ENCODE peak calls at places on chromosomes 5 and 9, in nine cellular contexts. P is activated CD8-positive, alpha-beta memory T cell treated with anti-CD3 and anti-CD28 coated beads for 24 hours; U is hypothalamus; D is NCI-H1436 treated with DMSO at 0.1 percent for 48 hours; T is fibroblast of the conjunctiva; Q is anterior cingulate cortex; X is NCI-H1105; E is LHCN-M2; N is A549. B is an unnamed sample.

GRCh38 chr5:1312993-1313833 is 18.3 kb upstream of the TERT start:
- DNase-seq in P (no peak), U (no peak), D (peak; percentile 22), T (no peak), Q (no peak), X (no peak), E (no peak), N (no peak), B (no peak)

GRCh38 chr9:1747568-1747967 is 267.6 kb upstream of the SMARCA2 start:
- DNase-seq in P (no peak), U (no peak), D (peak; percentile 71), T (no peak), Q (no peak), X (no peak), E (no peak), N (no peak), B (no peak)

GRCh38 chr5:99866740-99867139 is 668.4 kb upstream of the FAM174A start:
- DNase-seq in P (no peak), U (no peak), D (no peak), T (no peak), Q (no peak), X (no peak), E (no peak), N (no peak), B (no peak)

GRCh38 chr9:34591091-34591910 is 1.8 kb upstream of the CNTFR start:
- DNase-seq in P (peak; percentile 94), U (peak; percentile 70), D (no peak), T (peak; percentile 53), Q (peak; percentile 80), X (peak; percentile 34), E (peak; percentile 55), N (peak; percentile 91), B (peak; percentile 95)

GRCh38 chr9:137501457-137501856 is 42.3 kb upstream of the NSMF start:
- DNase-seq in P (no peak), U (no peak), D (no peak), T (no peak), Q (no peak), X (no peak), E (no peak), N (no peak), B (no peak)

GRCh38 chr5:169944115-169944514 is 36.2 kb downstream of the INSYN2B start:
- DNase-seq in P (no peak), U (no peak), D (no peak), T (no peak), Q (no peak), X (no peak), E (no peak), N (no peak), B (no peak)

GRCh38 chr5:33309076-33309475 is 131.7 kb upstream of the TARS1 start:
- DNase-seq in P (no peak), U (no peak), D (no peak), T (no peak), Q (no peak), X (no peak), E (no peak), N (no peak), B (no peak)

GRCh38 chr5:73264626-73265025 is 91.6 kb downstream of the TMEM174 start:
- DNase-seq in P (no peak), U (no peak), D (no peak), T (no peak), Q (no peak), X (no peak), E (no peak), N (no peak), B (no peak)

GRCh38 chr9:128007566-128008138 is 26.9 kb upstream of the EEIG1 start:
- DNase-seq in P (peak; percentile 91), U (no peak), D (no peak), T (peak; percentile 18), Q (no peak), X (no peak), E (peak; percentile 39), N (no peak), B (no peak)

GRCh38 chr5:180471866-180472265 is 22.3 kb upstream of the CNOT6 start:
- DNase-seq in P (no peak), U (no peak), D (no peak), T (no peak), Q (no peak), X (no peak), E (no peak), N (no peak), B (no peak)

GRCh38 chr5:96200611-96201010 is 232.4 kb downstream of the PCSK1 start:
- DNase-seq in P (no peak), U (no peak), D (no peak), T (no peak), Q (no peak), X (no peak), E (no peak), N (no peak), B (no peak)

GRCh38 chr5:157266286-157267007 is 524 bp downstream of the CYFIP2 start:
- DNase-seq in P (peak; percentile 84), U (no peak), D (no peak), T (no peak), Q (peak; percentile 56), X (no peak), E (no peak), N (peak; percentile 35), B (no peak)

GRCh38 chr9:123349691-123350480 is 6.1 kb upstream of the CRB2 start:
- DNase-seq in P (peak; percentile 87), U (peak; percentile 24), D (no peak), T (no peak), Q (peak; percentile 32), X (no peak), E (peak; percentile 25), N (peak; percentile 88), B (peak; percentile 67)

GRCh38 chr9:32419921-32420320 is 35.5 kb downstream of the ACO1 start:
- DNase-seq in P (no peak), U (no peak), D (no peak), T (no peak), Q (no peak), X (no peak), E (no peak), N (no peak), B (no peak)

GRCh38 chr5:94693043-94693822 is 74.8 kb downstream of the SLF1 start:
- DNase-seq in P (no peak), U (no peak), D (no peak), T (peak; percentile 74), Q (no peak), X (no peak), E (peak; percentile 90), N (no peak), B (no peak)

GRCh38 chr9:131406567-131407436 is 12.9 kb downstream of the PRRC2B start:
- DNase-seq in P (no peak), U (no peak), D (no peak), T (no peak), Q (no peak), X (no peak), E (no peak), N (no peak), B (no peak)

GRCh38 chr9:94002316-94003140 is 47.4 kb upstream of the BARX1 start:
- DNase-seq in P (no peak), U (no peak), D (peak; percentile 40), T (peak; percentile 22), Q (no peak), X (peak; percentile 71), E (peak; percentile 44), N (peak; percentile 20), B (no peak)